ENCODE peak calls at places on chromosomes 16 and 17, in eight cellular contexts. I, Y, P, W, V, T, D and U are unnamed samples.

GRCh38 chr17:82134101-82134500 is 36.1 kb upstream of the FASN start:
- DNase-seq in I (no peak), Y (no peak), P (peak), W (no peak), V (no peak), T (no peak), D (no peak), U (peak)

GRCh38 chr17:77892469-77893143 is 65.9 kb upstream of the TNRC6C start:
- DNase-seq in I (peak), Y (no peak), P (no peak), W (peak), V (peak), T (peak), D (no peak), U (no peak)

GRCh38 chr17:8843344-8843743 is 24.1 kb downstream of the PIK3R6 start:
- DNase-seq in I (no peak), Y (peak), P (no peak), W (no peak), V (no peak), T (no peak), D (no peak), U (no peak)

GRCh38 chr17:41184480-41184961 is at the start of gene KRTAP4-1:
- DNase-seq in I (no peak), Y (no peak), P (no peak), W (no peak), V (peak), T (no peak), D (no peak), U (no peak)

GRCh38 chr17:3665834-3666233 is 2.5 kb downstream of the TAX1BP3 start:
- DNase-seq in I (no peak), Y (no peak), P (no peak), W (no peak), V (no peak), T (no peak), D (no peak), U (no peak)

GRCh38 chr16:66902648-66903543 is 15.8 kb downstream of the CDH16 start:
- DNase-seq in I (no peak), Y (no peak), P (no peak), W (no peak), V (no peak), T (peak), D (no peak), U (no peak)

GRCh38 chr16:12871784-12872183 is 29.6 kb upstream of the SHISA9 start:
- DNase-seq in I (no peak), Y (no peak), P (no peak), W (no peak), V (no peak), T (no peak), D (no peak), U (no peak)

GRCh38 chr17:45759761-45760160 is 24.4 kb upstream of the CRHR1 start:
- DNase-seq in I (peak), Y (no peak), P (peak), W (no peak), V (no peak), T (peak), D (no peak), U (no peak)

GRCh38 chr17:31462261-31462660 is 70.8 kb downstream of the RAB11FIP4 start:
- DNase-seq in I (no peak), Y (no peak), P (no peak), W (no peak), V (no peak), T (no peak), D (no peak), U (no peak)

GRCh38 chr17:16428098-16428882 is 12.9 kb downstream of the TRPV2 start:
- DNase-seq in I (peak), Y (no peak), P (peak), W (peak), V (peak), T (no peak), D (peak), U (no peak)

GRCh38 chr16:87129771-87130170 is 187.4 kb downstream of the C16orf95 start:
- DNase-seq in I (no peak), Y (no peak), P (peak), W (no peak), V (no peak), T (no peak), D (no peak), U (no peak)

GRCh38 chr16:70750893-70751467 is 50.0 kb downstream of the VAC14 start:
- DNase-seq in I (no peak), Y (no peak), P (peak), W (no peak), V (no peak), T (peak), D (peak), U (no peak)

GRCh38 chr16:26665166-26665939 is 401.4 kb upstream of the C16orf82 start:
- DNase-seq in I (no peak), Y (no peak), P (no peak), W (no peak), V (no peak), T (no peak), D (no peak), U (peak)

GRCh38 chr17:70345061-70345460 is 175.7 kb downstream of the KCNJ2 start:
- DNase-seq in I (no peak), Y (no peak), P (no peak), W (no peak), V (no peak), T (no peak), D (no peak), U (no peak)